ENCODE peak calls at places on chromosomes 5 and 9, in five cellular contexts. X, I, B, N and C are unnamed samples.
A peak's percentile ranks its signal among the peaks of the same experiment; 100 is the strongest.

GRCh38 chr5:140181002-140181483 is 6.1 kb downstream of the CYSTM1 start:
- DNase-seq in X (no peak), I (no peak), B (no peak), N (no peak), C (no peak)

GRCh38 chr5:52455920-52456319 is 331.8 kb upstream of the ITGA1 start:
- DNase-seq in X (no peak), I (no peak), B (no peak), N (no peak), C (no peak)

GRCh38 chr5:160287378-160288051 is 24.8 kb downstream of the CCNJL start:
- DNase-seq in X (peak; percentile 94), I (peak; percentile 91), B (peak; percentile 67), N (peak; percentile 91), C (peak; percentile 95)

GRCh38 chr9:98997580-98997979 is 53.9 kb downstream of the COL15A1 start:
- DNase-seq in X (no peak), I (no peak), B (peak; percentile 72), N (no peak), C (no peak)

GRCh38 chr9:95004452-95005275 is 278.2 kb downstream of the AOPEP start:
- DNase-seq in X (no peak), I (no peak), B (peak; percentile 26), N (no peak), C (peak; percentile 29)

GRCh38 chr5:80055491-80056170 is 20.5 kb downstream of the THBS4 start:
- DNase-seq in X (peak; percentile 68), I (no peak), B (no peak), N (peak; percentile 9), C (peak; percentile 16)

GRCh38 chr5:150261231-150261630 is 28.3 kb downstream of the CAMK2A start:
- DNase-seq in X (no peak), I (no peak), B (peak; percentile 28), N (no peak), C (no peak)

GRCh38 chr5:58182287-58182841 is 277.5 kb downstream of the PLK2 start:
- DNase-seq in X (no peak), I (no peak), B (peak; percentile 6), N (no peak), C (no peak)

GRCh38 chr9:81814404-81814793 is 113.8 kb upstream of the SPATA31D4 start:
- DNase-seq in X (no peak), I (no peak), B (no peak), N (no peak), C (no peak)

GRCh38 chr5:175254155-175254554 is 189.8 kb downstream of the DRD1 start:
- DNase-seq in X (no peak), I (no peak), B (no peak), N (no peak), C (no peak)

GRCh38 chr5:141883184-141883947 is 5.2 kb upstream of the PCDH1 start:
- DNase-seq in X (peak; percentile 82), I (peak; percentile 73), B (peak; percentile 38), N (no peak), C (peak; percentile 79)

GRCh38 chr9:80796662-80797426 is 892.5 kb downstream of the TLE1 start:
- DNase-seq in X (no peak), I (peak; percentile 11), B (peak; percentile 58), N (no peak), C (no peak)

GRCh38 chr9:127185931-127186781 is 63.7 kb upstream of the ANGPTL2 start:
- DNase-seq in X (no peak), I (no peak), B (peak; percentile 93), N (no peak), C (no peak)

GRCh38 chr9:108473209-108474112 is 382.3 kb downstream of the ACTL7B start:
- DNase-seq in X (no peak), I (no peak), B (peak; percentile 66), N (no peak), C (peak; percentile 4)

GRCh38 chr9:19074836-19075235 is 25.6 kb downstream of the RRAGA start:
- DNase-seq in X (no peak), I (no peak), B (no peak), N (no peak), C (no peak)

GRCh38 chr9:34663296-34663590 is 786 bp upstream of the CCL27 start:
- DNase-seq in X (no peak), I (no peak), B (no peak), N (no peak), C (no peak)

GRCh38 chr9:34665109-34665380 is 2.6 kb upstream of the CCL27 start:
- DNase-seq in X (no peak), I (no peak), B (no peak), N (no peak), C (no peak)

GRCh38 chr9:34664281-34665108 is 2.0 kb upstream of the CCL27 start:
- DNase-seq in X (peak; percentile 94), I (peak; percentile 62), B (peak; percentile 85), N (peak; percentile 85), C (peak; percentile 96)

GRCh38 chr9:34662544-34663295 is at the start of gene CCL27:
- DNase-seq in X (no peak), I (no peak), B (no peak), N (no peak), C (no peak)

GRCh38 chr9:34665381-34666250 is 3.2 kb upstream of the CCL27 start:
- DNase-seq in X (peak; percentile 95), I (peak; percentile 90), B (peak; percentile 97), N (peak; percentile 80), C (peak; percentile 97)
- H2BK15ac ChIP-seq in X (no peak overlapping the region), I (peak overlapping the region; percentile 96), B (no peak overlapping the region), N (peak overlapping the region; percentile 46), C (no peak overlapping the region)

GRCh38 chr9:31745468-31745867 is 639.0 kb upstream of the ACO1 start:
- DNase-seq in X (no peak), I (no peak), B (no peak), N (no peak), C (no peak)
- H2BK15ac ChIP-seq in X (no peak overlapping the region), I (no peak overlapping the region), B (no peak overlapping the region), N (no peak overlapping the region), C (no peak overlapping the region)

GRCh38 chr9:16119861-16120641 is 567.2 kb downstream of the CCDC171 start:
- DNase-seq in X (no peak), I (no peak), B (peak; percentile 29), N (no peak), C (peak; percentile 44)

GRCh38 chr9:16121593-16121992 is 568.8 kb downstream of the CCDC171 start:
- DNase-seq in X (no peak), I (no peak), B (peak; percentile 34), N (no peak), C (no peak)

GRCh38 chr9:16119261-16119660 is 566.4 kb downstream of the CCDC171 start:
- DNase-seq in X (no peak), I (no peak), B (no peak), N (no peak), C (no peak)

GRCh38 chr9:16121168-16121567 is 568.3 kb downstream of the CCDC171 start:
- DNase-seq in X (no peak), I (no peak), B (no peak), N (no peak), C (no peak)

DNA sequence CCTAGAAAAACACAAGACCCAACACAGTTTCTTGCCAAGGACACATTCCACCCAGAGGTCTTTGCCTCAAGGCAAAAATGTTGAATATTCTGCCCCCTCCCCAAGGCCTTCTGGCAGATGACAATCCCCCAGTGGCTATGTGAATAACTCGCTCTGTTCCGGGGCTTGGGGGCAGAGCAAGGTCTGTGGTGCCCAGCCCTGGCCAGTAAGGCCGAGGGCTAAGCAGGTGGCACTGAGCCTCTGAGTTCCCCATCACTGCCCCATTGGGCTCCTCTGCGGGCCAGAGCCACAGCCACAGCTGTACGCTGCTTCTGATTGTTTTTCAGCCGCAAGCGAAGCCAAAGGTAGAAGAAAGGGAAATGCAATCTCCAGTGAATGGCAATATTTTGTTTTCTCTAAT is 567.9 kb downstream of the CCDC171 start:
- DNase-seq in X (no peak), I (no peak), B (no peak), N (no peak), C (no peak)
- H2BK15ac ChIP-seq in X (no peak overlapping the region), I (no peak overlapping the region), B (no peak overlapping the region), N (no peak overlapping the region), C (no peak overlapping the region)

DNA sequence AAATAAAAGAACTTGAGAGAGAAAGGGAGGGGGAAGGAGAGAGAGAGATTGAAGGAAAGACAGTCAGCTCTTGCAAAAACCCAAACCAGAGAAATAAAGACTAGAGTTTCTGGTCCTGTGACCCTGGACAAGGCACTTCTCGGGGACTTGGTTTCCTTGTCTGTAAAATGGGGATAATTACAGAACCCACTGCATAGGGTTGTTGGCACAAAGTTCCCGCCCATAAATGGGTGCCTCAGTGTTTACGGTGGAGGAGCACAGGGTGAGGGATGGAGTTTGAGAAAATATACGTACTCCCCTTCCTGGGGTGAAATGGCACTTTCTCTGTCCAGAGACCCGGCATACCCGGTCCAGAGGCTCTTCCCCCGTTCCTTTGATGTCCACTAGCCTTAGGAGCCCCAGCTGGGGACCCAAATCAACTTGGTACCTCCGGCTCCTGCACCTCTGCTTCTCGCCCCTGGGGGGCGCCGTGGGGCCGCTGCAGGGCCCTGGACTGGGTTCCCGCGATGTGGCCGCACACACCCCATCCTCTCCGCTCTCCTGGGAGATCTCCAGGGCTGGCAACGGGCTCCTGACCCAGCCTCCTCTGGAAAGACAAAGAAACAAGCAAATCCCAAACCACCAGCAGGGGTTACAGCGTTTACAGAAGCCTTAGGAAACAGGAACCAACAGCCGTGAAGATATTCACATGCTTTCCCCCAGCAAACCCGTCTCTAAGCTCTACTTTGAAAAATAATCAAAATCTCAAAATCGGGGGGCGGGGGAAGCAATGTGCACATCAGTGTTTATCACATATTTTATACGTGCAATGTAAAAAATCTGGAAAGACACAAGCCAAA is 26.3 kb downstream of the PTGES start:
- DNase-seq in X (peak; percentile 94), I (peak; percentile 72), B (peak; percentile 84), N (peak; percentile 76), C (peak; percentile 97)
- H2BK15ac ChIP-seq in X (no peak overlapping the region), I (no peak overlapping the region), B (peak overlapping the region; percentile 74), N (no peak overlapping the region), C (no peak overlapping the region)

DNA sequence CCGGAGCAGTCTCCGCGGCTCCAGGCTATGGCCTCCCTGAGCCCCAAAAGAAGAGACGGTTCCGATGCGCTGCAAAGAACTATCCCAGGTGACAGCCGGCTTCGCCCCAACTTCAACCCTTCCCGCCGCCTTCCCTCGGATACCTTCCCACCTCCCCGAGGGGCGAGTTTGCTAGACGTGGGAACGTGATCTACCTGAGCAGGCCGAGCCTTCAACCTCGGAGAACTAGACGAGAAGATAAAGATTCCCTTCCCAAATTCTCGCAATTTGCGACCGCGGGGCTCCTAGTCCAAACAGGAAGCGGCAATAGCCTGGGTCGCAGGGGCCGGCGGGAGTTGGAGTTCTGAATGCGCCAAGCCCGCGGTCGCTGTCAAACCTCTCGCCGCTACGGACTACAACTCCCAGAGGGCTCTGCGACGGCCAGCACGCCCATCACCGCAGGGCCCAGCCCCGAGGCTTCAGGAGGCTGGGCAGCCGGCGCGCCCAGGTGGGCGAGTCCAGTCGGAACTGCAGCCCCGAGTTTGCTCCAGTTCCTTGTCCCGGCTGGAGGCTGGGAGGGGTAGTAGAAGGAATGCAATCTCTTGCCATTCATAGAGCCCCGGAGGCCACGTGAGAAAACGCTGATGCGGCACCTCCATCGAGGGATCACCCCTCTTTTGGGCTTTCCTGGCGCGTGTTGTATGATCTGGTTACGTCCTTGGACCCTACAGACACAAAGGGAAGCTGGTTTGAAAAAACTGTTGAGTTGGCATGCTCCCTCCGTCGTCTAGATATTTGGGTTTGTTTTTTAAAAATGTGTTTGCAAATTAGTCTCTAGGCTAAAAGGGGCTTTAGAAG is at the start of gene SLC38A9:
- DNase-seq in X (peak; percentile 98), I (peak; percentile 89), B (peak; percentile 93), N (peak; percentile 93), C (peak; percentile 98)
- H2BK15ac ChIP-seq in X (no peak within 1 kb of the TSS), I (no peak within 1 kb of the TSS), B (no peak within 1 kb of the TSS), N (peak within 1 kb of the TSS; percentile 16), C (no peak within 1 kb of the TSS)

GRCh38 chr9:9499546-9499945 is 1113.3 kb downstream of the PTPRD start:
- DNase-seq in X (no peak), I (no peak), B (no peak), N (no peak), C (no peak)
- H2BK15ac ChIP-seq in X (no peak overlapping the region), I (no peak overlapping the region), B (no peak overlapping the region), N (no peak overlapping the region), C (no peak overlapping the region)